ENCODE peak calls at places on chromosomes 11 and 22, in five cellular contexts. One of them, this sample, is unnamed.

GRCh38 chr22:42720263-42721044 is at the start of gene A4GALT:
- DNase-seq in H54: no peak
- DNase-seq in NCI-H345: no peak
- DNase-seq in mucosa of descending colon: no peak
- DNase-seq in frontal cortex: no peak
- DNase-seq in this sample: no peak

GRCh38 chr11:14905104-14906033 is 13.3 kb upstream of the CYP2R1 start:
- DNase-seq in H54: no peak
- DNase-seq in NCI-H345: no peak
- DNase-seq in mucosa of descending colon: peak
- DNase-seq in frontal cortex: peak
- DNase-seq in this sample: peak

GRCh38 chr11:108943853-108944252 is 279.0 kb downstream of the DDX10 start:
- DNase-seq in H54: no peak
- DNase-seq in NCI-H345: no peak
- DNase-seq in mucosa of descending colon: no peak
- DNase-seq in frontal cortex: no peak
- DNase-seq in this sample: no peak

GRCh38 chr11:45092901-45093760 is 53.3 kb upstream of the PRDM11 start:
- DNase-seq in H54: no peak
- DNase-seq in NCI-H345: no peak
- DNase-seq in mucosa of descending colon: no peak
- DNase-seq in frontal cortex: no peak
- DNase-seq in this sample: no peak

GRCh38 chr11:110147965-110148709 is 54.9 kb downstream of the ZC3H12C start:
- DNase-seq in H54: peak
- DNase-seq in NCI-H345: no peak
- DNase-seq in mucosa of descending colon: no peak
- DNase-seq in frontal cortex: no peak
- DNase-seq in this sample: peak

GRCh38 chr11:116086426-116086825 is 582.2 kb upstream of the CADM1 start:
- DNase-seq in H54: no peak
- DNase-seq in NCI-H345: no peak
- DNase-seq in mucosa of descending colon: no peak
- DNase-seq in frontal cortex: no peak
- DNase-seq in this sample: no peak

GRCh38 chr11:67351275-67352005 is 1.9 kb downstream of the POLD4 start:
- DNase-seq in H54: peak
- DNase-seq in NCI-H345: peak
- DNase-seq in mucosa of descending colon: peak
- DNase-seq in frontal cortex: peak
- DNase-seq in this sample: peak

GRCh38 chr11:64558065-64558745 is 32.8 kb upstream of the SLC22A12 start:
- DNase-seq in H54: no peak
- DNase-seq in NCI-H345: no peak
- DNase-seq in mucosa of descending colon: no peak
- DNase-seq in frontal cortex: no peak
- DNase-seq in this sample: no peak

GRCh38 chr11:4881860-4882500 is at the start of gene OR51T1:
- DNase-seq in H54: no peak
- DNase-seq in NCI-H345: peak
- DNase-seq in mucosa of descending colon: no peak
- DNase-seq in frontal cortex: no peak
- DNase-seq in this sample: peak